ENCODE peak calls at places on chromosomes 7 and 10, in eight cellular contexts. N is neuronal stem cell; Z is GM23248; Q is NCI-H1105 treated with DMSO at 0.1 percent for 48 hours; T is activated effector memory CD4-positive, alpha-beta T cell treated with Interleukin-2 at 50 U/mL for 16 hours; S is substantia nigra; I is fibroblast of gingiva; H is NCI-H460. A is an unnamed sample.

GRCh38 chr7:1243964-1244416 is 11.3 kb downstream of the UNCX start:
- DNase-seq in N (no peak), Z (no peak), Q (no peak), T (no peak), S (no peak), I (no peak), H (no peak), A (no peak)

GRCh38 chr7:111568419-111568818 is 6.1 kb upstream of the IMMP2L start:
- DNase-seq in N (no peak), Z (no peak), Q (no peak), T (no peak), S (no peak), I (no peak), H (no peak), A (no peak)

GRCh38 chr10:604716-605631 is 84.5 kb downstream of the DIP2C start:
- DNase-seq in N (no peak), Z (no peak), Q (no peak), T (no peak), S (peak), I (no peak), H (no peak), A (no peak)

GRCh38 chr7:123367508-123368122 is 166.8 kb downstream of the IQUB start:
- DNase-seq in N (no peak), Z (peak), Q (peak), T (no peak), S (no peak), I (no peak), H (peak), A (no peak)

GRCh38 chr7:150931199-150931869 is 46.8 kb downstream of the KCNH2 start:
- DNase-seq in N (no peak), Z (no peak), Q (peak), T (peak), S (no peak), I (no peak), H (no peak), A (no peak)

GRCh38 chr10:69958232-69958902 is 94.3 kb upstream of the MACROH2A2 start:
- DNase-seq in N (no peak), Z (peak), Q (peak), T (no peak), S (no peak), I (peak), H (peak), A (peak)

GRCh38 chr10:34555653-34556052 is 259.4 kb downstream of the PARD3 start:
- DNase-seq in N (no peak), Z (no peak), Q (no peak), T (no peak), S (no peak), I (no peak), H (no peak), A (no peak)

GRCh38 chr7:78558571-78558970 is 760.0 kb downstream of the PHTF2 start:
- DNase-seq in N (no peak), Z (no peak), Q (no peak), T (no peak), S (peak), I (no peak), H (no peak), A (no peak)

GRCh38 chr7:105199372-105199771 is 185.4 kb downstream of the KMT2E start:
- DNase-seq in N (no peak), Z (no peak), Q (no peak), T (no peak), S (no peak), I (no peak), H (no peak), A (peak)

GRCh38 chr7:887488-887820 is 11.1 kb downstream of the GET4 start:
- DNase-seq in N (no peak), Z (no peak), Q (no peak), T (no peak), S (no peak), I (no peak), H (no peak), A (no peak)

GRCh38 chr10:28734940-28735759 is 57.8 kb downstream of the BAMBI start:
- DNase-seq in N (no peak), Z (peak), Q (no peak), T (no peak), S (no peak), I (peak), H (no peak), A (peak)

GRCh38 chr7:131895541-131896173 is 339.2 kb upstream of the PODXL start:
- DNase-seq in N (no peak), Z (peak), Q (no peak), T (no peak), S (no peak), I (peak), H (no peak), A (peak)

GRCh38 chr10:80204193-80204714 is 1.1 kb downstream of the ANXA11 start:
- DNase-seq in N (no peak), Z (peak), Q (no peak), T (no peak), S (no peak), I (no peak), H (no peak), A (no peak)

GRCh38 chr7:131147604-131148003 is 180.1 kb upstream of the MKLN1 start:
- DNase-seq in N (no peak), Z (no peak), Q (no peak), T (no peak), S (no peak), I (no peak), H (no peak), A (no peak)

GRCh38 chr7:142711722-142712616 is 37.3 kb upstream of the PRSS1 start:
- DNase-seq in N (no peak), Z (peak), Q (peak), T (no peak), S (no peak), I (no peak), H (no peak), A (peak)

GRCh38 chr10:10149899-10150298 is 867.8 kb upstream of the CELF2 start:
- DNase-seq in N (no peak), Z (no peak), Q (no peak), T (no peak), S (no peak), I (no peak), H (no peak), A (peak)

GRCh38 chr10:131574363-131574706 is 262.8 kb upstream of the TCERG1L start:
- DNase-seq in N (no peak), Z (no peak), Q (no peak), T (no peak), S (no peak), I (no peak), H (no peak), A (no peak)

A was measured in astrocyte.